ENCODE peak calls at places on chromosome X, in four cellular contexts. U is vagina, G is HFFc6, H is tibial nerve. C is an unnamed sample.

GRCh38 chrX:52852110-52852872 is 15.6 kb downstream of the XAGE3 start:
- DNase-seq in U (no peak), H (no peak), G (no peak), C (no peak)

GRCh38 chrX:149365061-149365460 is 140.0 kb downstream of the IDS start:
- DNase-seq in H (no peak), G (no peak), U (no peak), C (no peak)

GRCh38 chrX:85004255-85004654 is 578 bp downstream of the APOOL start:
- DNase-seq in H (no peak), U (no peak), G (no peak), C (peak; percentile 1)

GRCh38 chrX:119647552-119648420 is 41.6 kb upstream of the NKRF start:
- DNase-seq in U (no peak), G (no peak), H (no peak), C (no peak)

GRCh38 chrX:131202766-131203165 is 86.3 kb downstream of the IGSF1 start:
- DNase-seq in U (no peak), H (no peak), G (no peak), C (no peak)

GRCh38 chrX:21996872-21997271 is 35.3 kb upstream of the PHEX start:
- DNase-seq in G (no peak), U (no peak), H (peak; percentile 9), C (peak; percentile 1)

GRCh38 chrX:24927372-24927771 is 88.4 kb downstream of the ARX start:
- DNase-seq in U (no peak), H (no peak), G (no peak), C (no peak)

GRCh38 chrX:39725928-39726619 is 371.7 kb downstream of the BCOR start:
- DNase-seq in H (no peak), G (peak; percentile 74), U (no peak), C (no peak)

GRCh38 chrX:41167888-41168287 is 82.6 kb downstream of the USP9X start:
- DNase-seq in H (no peak), G (no peak), U (no peak), C (no peak)

GRCh38 chrX:29090811-29091210 is 503.6 kb downstream of the IL1RAPL1 start:
- DNase-seq in G (no peak), U (no peak), H (no peak), C (no peak)

GRCh38 chrX:101676571-101676970 is 16.9 kb upstream of the ARMCX2 start:
- DNase-seq in U (no peak), H (no peak), G (no peak), C (no peak)

GRCh38 chrX:1316527-1316926 is 20.1 kb upstream of the IL3RA start:
- DNase-seq in H (peak; percentile 63), G (no peak), U (no peak), C (no peak)

GRCh38 chrX:22247169-22247568 is 25.5 kb upstream of the CBLL2 start:
- DNase-seq in U (no peak), G (peak; percentile 35), H (no peak), C (no peak)

DNA sequence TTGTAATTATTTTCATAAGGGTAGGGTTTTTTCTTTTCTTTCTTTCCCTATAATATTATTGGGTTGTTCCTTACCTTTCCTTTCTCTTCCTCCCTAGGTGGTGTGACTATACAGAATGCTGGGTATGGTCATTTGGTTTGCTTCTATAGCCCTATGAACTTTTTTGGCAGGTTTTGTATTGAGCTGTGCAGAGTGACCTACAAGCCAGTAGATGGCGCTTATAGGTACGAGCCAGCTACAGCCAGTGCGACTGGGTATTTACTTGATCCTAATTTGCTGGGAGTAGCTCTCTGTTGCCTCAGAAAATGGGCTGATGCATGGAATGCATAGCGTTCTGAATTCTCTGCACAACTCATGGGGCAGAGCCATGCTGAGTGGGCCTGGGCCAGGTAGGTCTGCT is 423.3 kb downstream of the MAGEE1 start:
- DNase-seq in G (no peak), H (no peak), U (no peak), C (no peak)
- TF ChIP-seq CTCF in G (no peak), H (no peak), U (no peak), C (no peak)

GRCh38 chrX:2967998-2968909 is 38.1 kb upstream of the ARSH start:
- DNase-seq in U (no peak), G (no peak), H (no peak), C (no peak)
- TF ChIP-seq CTCF in U (no peak), G (no peak), H (no peak), C (no peak)

DNA sequence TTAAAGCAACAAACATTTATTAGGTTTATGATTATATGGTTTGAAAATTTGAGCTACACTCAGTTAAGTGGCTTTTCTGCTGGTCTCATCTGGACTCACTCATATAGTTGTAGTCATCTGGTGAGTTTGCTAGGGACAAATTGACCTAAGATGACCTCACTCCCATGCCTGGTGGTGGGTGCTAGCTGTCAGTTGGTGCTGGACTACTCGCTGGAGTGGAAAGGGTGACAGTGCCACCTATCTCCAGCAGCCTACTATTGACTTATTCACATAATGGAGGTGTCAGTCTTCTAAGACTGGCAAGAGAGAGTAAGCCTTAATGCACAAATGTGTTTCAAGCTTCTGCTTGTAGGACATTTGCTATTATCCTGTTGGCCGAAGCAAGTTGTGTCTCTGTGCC is 88.2 kb downstream of the TASL start:
- DNase-seq in G (no peak), U (no peak), H (no peak), C (peak; percentile 24)
- TF ChIP-seq CTCF in G (no peak), U (no peak), H (no peak), C (no peak)

DNA sequence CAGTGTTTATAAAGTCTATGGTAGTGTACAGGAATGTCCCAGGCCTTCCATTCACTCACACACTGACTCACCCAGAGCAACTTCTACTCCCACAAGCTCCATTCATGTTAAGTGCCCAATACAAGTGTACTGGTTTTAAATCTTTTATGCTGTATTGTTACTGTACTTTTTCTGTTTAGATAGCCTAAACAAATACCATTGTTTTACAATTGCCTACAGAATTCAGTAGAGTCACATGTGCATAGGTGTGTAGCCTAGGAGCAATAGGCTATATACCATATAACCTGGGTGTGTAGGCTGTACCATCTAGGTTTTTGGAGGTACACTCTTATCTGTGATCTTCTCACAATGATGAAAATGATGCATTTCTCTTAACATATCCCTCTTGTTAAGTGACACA is 126.7 kb downstream of the DGKK start:
- DNase-seq in H (no peak), G (no peak), U (no peak), C (no peak)
- TF ChIP-seq CTCF in H (no peak), G (no peak), U (no peak), C (no peak)

GRCh38 chrX:7711167-7711566 is 131.8 kb upstream of the VCX start:
- DNase-seq in G (no peak), U (no peak), H (no peak), C (no peak)

GRCh38 chrX:7709845-7710244 is 133.1 kb upstream of the VCX start:
- DNase-seq in U (no peak), H (no peak), G (no peak), C (no peak)

GRCh38 chrX:7706032-7706431 is 136.9 kb upstream of the VCX start:
- DNase-seq in H (no peak), U (no peak), G (peak; percentile 3), C (no peak)
- TF ChIP-seq CTCF in H (peak; percentile 19), U (no peak), G (peak; percentile 68), C (no peak)

C was measured in Calu3.